ENCODE peak calls at places on chromosomes 12 and 14, in ten cellular contexts. A is putamen; P is AML-193; O is HT1080; T is H7; C is upper lobe of right lung; D is effector CD4-positive, alpha-beta T cell; W is activated CD4-positive, alpha-beta T cell treated with anti-CD3 and anti-CD28 coated beads, Interleukin-2, amount 50 U/mL, for 4 hours; X is AG08395; I is dermis microvascular lymphatic vessel endothelial cell. L is an unnamed sample.

GRCh38 chr14:38042356-38042755 is 165.3 kb upstream of the SSTR1 start:
- DNase-seq in C (no peak), A (no peak), I (no peak), X (peak; percentile 80), P (no peak), D (no peak), O (peak; percentile 85), T (no peak), W (no peak), L (no peak)

GRCh38 chr12:19085090-19085489 is 44.4 kb upstream of the PLEKHA5 start:
- DNase-seq in I (no peak), C (no peak), A (no peak), T (no peak), W (no peak), P (no peak), O (peak; percentile 75), X (no peak), D (no peak), L (no peak)

GRCh38 chr14:21096889-21097615 is 1.4 kb downstream of the ZNF219 start:
- DNase-seq in W (no peak), X (no peak), D (no peak), I (no peak), P (no peak), T (no peak), C (no peak), A (no peak), O (no peak), L (no peak)

GRCh38 chr14:66403183-66403582 is 83.0 kb upstream of the CCDC196 start:
- DNase-seq in T (no peak), W (no peak), C (no peak), P (peak; percentile 52), A (no peak), D (no peak), I (peak; percentile 42), O (peak; percentile 69), X (peak; percentile 49), L (no peak)

GRCh38 chr12:53299101-53299453 is 418 bp upstream of the MYG1 start:
- DNase-seq in P (peak; percentile 61), W (peak; percentile 25), T (no peak), C (no peak), A (no peak), D (peak; percentile 26), I (peak; percentile 51), O (peak; percentile 75), X (peak; percentile 33), L (peak; percentile 30)

GRCh38 chr12:53551889-53552291 is 44.6 kb upstream of the NPFF start:
- DNase-seq in P (no peak), W (no peak), D (no peak), X (no peak), C (no peak), A (peak; percentile 34), O (no peak), I (no peak), T (no peak), L (no peak)

GRCh38 chr14:104438166-104438887 is 141.2 kb upstream of the C14orf180 start:
- DNase-seq in T (peak; percentile 42), X (no peak), D (no peak), W (no peak), I (no peak), A (no peak), C (peak; percentile 54), P (no peak), O (no peak), L (no peak)

GRCh38 chr14:102805454-102805891 is 28.2 kb downstream of the TRAF3 start:
- DNase-seq in I (no peak), T (no peak), O (peak; percentile 86), A (no peak), P (no peak), C (no peak), D (no peak), X (peak; percentile 54), W (peak; percentile 19), L (no peak)

GRCh38 chr14:90381011-90381790 is 15.6 kb upstream of the CALM1 start:
- DNase-seq in W (no peak), A (peak; percentile 87), O (no peak), C (no peak), T (no peak), I (no peak), D (no peak), X (no peak), P (no peak), L (no peak)

GRCh38 chr14:71169028-71169427 is 261.8 kb downstream of the PCNX1 start:
- DNase-seq in D (no peak), W (no peak), P (peak; percentile 85), X (no peak), O (no peak), I (no peak), T (peak; percentile 47), C (no peak), A (no peak), L (no peak)

GRCh38 chr14:82963756-82964155 is 1430.1 kb upstream of the SEL1L start:
- DNase-seq in T (no peak), X (no peak), I (no peak), C (no peak), P (no peak), A (no peak), W (no peak), O (no peak), D (no peak), L (no peak)

GRCh38 chr14:69693145-69693544 is 73.8 kb upstream of the SRSF5 start:
- DNase-seq in W (no peak), D (no peak), A (no peak), C (no peak), T (no peak), X (no peak), P (no peak), I (peak; percentile 41), O (no peak), L (no peak)

GRCh38 chr12:115155665-115156645 is 472.0 kb upstream of the TBX3 start:
- DNase-seq in D (no peak), P (no peak), W (no peak), T (no peak), O (peak; percentile 99), I (no peak), A (no peak), X (peak; percentile 88), C (no peak), L (no peak)

GRCh38 chr12:9721394-9722092 is 11.4 kb downstream of the CLECL1 start:
- DNase-seq in C (no peak), X (peak; percentile 11), O (peak; percentile 14), A (no peak), W (no peak), D (no peak), I (no peak), P (no peak), T (no peak), L (no peak)

GRCh38 chr14:26730929-26731618 is 133.2 kb upstream of the NOVA1 start:
- DNase-seq in P (peak; percentile 7), O (peak; percentile 35), A (no peak), C (no peak), I (no peak), W (no peak), T (peak; percentile 19), X (peak; percentile 1), D (no peak), L (no peak)

GRCh38 chr12:108693781-108694180 is 37.5 kb downstream of the CORO1C start:
- DNase-seq in T (no peak), X (no peak), C (no peak), D (no peak), A (no peak), P (no peak), O (no peak), W (no peak), I (no peak), L (no peak)

GRCh38 chr12:53550595-53550994 is 43.3 kb upstream of the NPFF start:
- DNase-seq in D (no peak), I (no peak), T (no peak), O (peak; percentile 46), C (no peak), X (no peak), P (no peak), W (no peak), A (no peak), L (no peak)

GRCh38 chr14:105153739-105154475 is 14.7 kb downstream of the JAG2 start:
- DNase-seq in O (no peak), D (no peak), I (no peak), W (no peak), P (no peak), A (no peak), C (no peak), T (peak; percentile 63), X (no peak), L (no peak)

GRCh38 chr12:56601503-56601902 is 28.6 kb downstream of the BAZ2A start:
- DNase-seq in P (no peak), T (peak; percentile 71), I (no peak), C (no peak), D (peak; percentile 27), O (peak; percentile 15), A (no peak), W (peak; percentile 13), X (no peak), L (no peak)

GRCh38 chr12:101713059-101713682 is 15.7 kb downstream of the CHPT1 start:
- DNase-seq in A (peak; percentile 27), X (no peak), O (no peak), D (no peak), C (no peak), I (no peak), P (no peak), T (no peak), W (no peak), L (no peak)

GRCh38 chr14:80805136-80805535 is 136.4 kb downstream of the CEP128 start:
- DNase-seq in W (no peak), C (no peak), I (no peak), O (no peak), P (no peak), D (no peak), T (no peak), A (no peak), X (peak; percentile 4), L (no peak)

GRCh38 chr12:93570552-93571359 is 1.7 kb upstream of the SOCS2 start:
- DNase-seq in I (peak; percentile 89), C (peak; percentile 98), P (peak; percentile 86), A (peak; percentile 90), X (peak; percentile 95), W (peak; percentile 94), D (peak; percentile 66), T (peak; percentile 95), O (peak; percentile 92), L (peak; percentile 70)